ENCODE peak calls at places on chromosomes 11 and 22, in ten cellular contexts. C, T, N, R, A, W, G, D, K and V are unnamed samples.

GRCh38 chr11:73308003-73308962 is at the start of gene ARHGEF17:
- DNase-seq in C (peak; percentile 89), D (no peak), T (peak; percentile 69), A (peak; percentile 35), W (peak; percentile 80), R (peak; percentile 78), N (peak; percentile 15), G (peak; percentile 29), K (peak; percentile 87), V (no peak)

GRCh38 chr11:29352273-29352672 is 664.6 kb downstream of the KCNA4 start:
- DNase-seq in T (no peak), C (no peak), A (no peak), G (no peak), N (no peak), W (no peak), K (no peak), D (no peak), R (no peak), V (no peak)

GRCh38 chr11:33116535-33116934 is 44.7 kb downstream of the CSTF3 start:
- DNase-seq in K (no peak), G (no peak), A (no peak), D (no peak), R (no peak), N (no peak), C (no peak), W (no peak), T (peak; percentile 79), V (no peak)

GRCh38 chr11:120172054-120172881 is 34.4 kb upstream of the TRIM29 start:
- DNase-seq in K (no peak), T (peak; percentile 81), N (peak; percentile 26), G (no peak), R (peak; percentile 67), W (peak; percentile 59), A (no peak), D (peak; percentile 56), C (peak; percentile 73), V (peak; percentile 84)

GRCh38 chr11:131745405-131745804 is 375.0 kb downstream of the NTM start:
- DNase-seq in G (no peak), N (no peak), D (no peak), R (no peak), C (no peak), A (no peak), T (peak; percentile 26), W (no peak), K (no peak), V (no peak)

GRCh38 chr11:64093233-64094039 is 57.7 kb downstream of the FLRT1 start:
- DNase-seq in W (no peak), C (no peak), N (no peak), G (no peak), K (no peak), D (no peak), R (no peak), T (peak; percentile 41), A (no peak), V (no peak)

GRCh38 chr22:30887861-30888260 is 80.7 kb downstream of the MORC2 start:
- DNase-seq in R (no peak), D (no peak), W (no peak), A (no peak), K (no peak), G (no peak), N (no peak), C (peak; percentile 44), T (no peak), V (no peak)

GRCh38 chr11:27719575-27719925 is 19.3 kb upstream of the BDNF start:
- DNase-seq in C (no peak), T (no peak), A (no peak), N (no peak), D (no peak), W (no peak), R (no peak), K (no peak), G (no peak), V (no peak)

GRCh38 chr11:79139900-79140299 is 300.9 kb downstream of the TENM4 start:
- DNase-seq in K (no peak), N (no peak), G (no peak), R (no peak), D (no peak), T (no peak), C (no peak), W (no peak), A (no peak), V (no peak)

GRCh38 chr11:107477820-107478219 is 20.2 kb upstream of the CWF19L2 start:
- DNase-seq in R (no peak), T (no peak), A (no peak), K (no peak), D (no peak), C (no peak), G (no peak), N (no peak), W (no peak), V (no peak)

GRCh38 chr22:37019309-37020191 is at the start of the genes MPST and TST:
- DNase-seq in C (peak; percentile 93), A (peak; percentile 14), K (peak; percentile 91), T (peak; percentile 58), G (peak; percentile 19), N (peak; percentile 42), W (peak; percentile 81), D (peak; percentile 86), R (peak; percentile 39), V (peak; percentile 49)

GRCh38 chr11:2388431-2389024 is 11.4 kb downstream of the CD81 start:
- DNase-seq in K (no peak), A (no peak), T (no peak), D (no peak), W (no peak), G (no peak), C (no peak), N (no peak), R (no peak), V (no peak)

GRCh38 chr11:111355101-111355500 is 24.0 kb downstream of the POU2AF1 start:
- DNase-seq in R (no peak), K (no peak), D (no peak), C (no peak), N (no peak), G (no peak), W (no peak), A (no peak), T (no peak), V (no peak)

GRCh38 chr22:46911341-46911740 is 148.9 kb downstream of the TBC1D22A start:
- DNase-seq in N (no peak), R (no peak), W (no peak), D (no peak), K (no peak), C (no peak), T (no peak), G (no peak), A (no peak), V (peak; percentile 11)

GRCh38 chr22:46914916-46915894 is 152.8 kb downstream of the TBC1D22A start:
- DNase-seq in K (no peak), D (no peak), R (no peak), C (no peak), N (no peak), W (no peak), A (no peak), G (no peak), T (no peak), V (peak; percentile 4)

GRCh38 chr22:46915978-46916730 is 153.7 kb downstream of the TBC1D22A start:
- DNase-seq in N (no peak), A (no peak), T (no peak), R (no peak), G (no peak), W (no peak), D (no peak), C (peak; percentile 26), K (no peak), V (no peak)

GRCh38 chr22:46916886-46917625 is 154.6 kb downstream of the TBC1D22A start:
- DNase-seq in W (no peak), G (no peak), N (no peak), K (no peak), R (no peak), T (no peak), C (no peak), D (no peak), A (no peak), V (no peak)

GRCh38 chr22:46914481-46914880 is 152.0 kb downstream of the TBC1D22A start:
- DNase-seq in R (no peak), A (no peak), N (no peak), W (no peak), T (no peak), C (no peak), D (no peak), G (no peak), K (no peak), V (no peak)
- H3K9me3 ChIP-seq in R (no peaks in the 10 kb centered on the region), A (no peaks in the 10 kb centered on the region), N (no peaks in the 10 kb centered on the region), W (no peaks in the 10 kb centered on the region), T (no peaks in the 10 kb centered on the region), C (no peaks in the 10 kb centered on the region), D (no peaks in the 10 kb centered on the region), G (no peaks in the 10 kb centered on the region), K (no peaks in the 10 kb centered on the region), V (no peaks in the 10 kb centered on the region)

GRCh38 chr11:102528618-102529017 is 1.9 kb downstream of the MMP7 start:
- DNase-seq in T (peak; percentile 42), A (no peak), D (no peak), R (no peak), K (no peak), N (no peak), W (no peak), G (no peak), C (no peak), V (no peak)

GRCh38 chr11:102534261-102534872 is 3.8 kb upstream of the MMP7 start:
- DNase-seq in T (peak; percentile 25), A (no peak), D (peak; percentile 28), R (no peak), N (no peak), C (no peak), K (no peak), G (no peak), W (no peak), V (no peak)

GRCh38 chr11:102527041-102527440 is 3.5 kb downstream of the MMP7 start:
- DNase-seq in D (no peak), R (no peak), T (no peak), W (no peak), C (no peak), N (no peak), G (no peak), K (no peak), A (no peak), V (no peak)

GRCh38 chr11:102527701-102528100 is 2.8 kb downstream of the MMP7 start:
- DNase-seq in T (peak; percentile 73), R (no peak), W (no peak), D (no peak), G (no peak), A (no peak), C (no peak), N (no peak), K (no peak), V (no peak)

GRCh38 chr11:102530558-102530957 is at the start of gene MMP7:
- DNase-seq in T (peak; percentile 75), R (no peak), W (no peak), A (no peak), C (peak; percentile 68), G (no peak), N (no peak), D (no peak), K (no peak), V (no peak)
- H3K27ac ChIP-seq in T (no peak within 1 kb of the TSS), R (no peak within 1 kb of the TSS), W (peak within 1 kb of the TSS; percentile 52), A (no peak within 1 kb of the TSS), C (peak within 1 kb of the TSS; percentile 25), G (no peak within 1 kb of the TSS), N (no peak within 1 kb of the TSS), D (no peak within 1 kb of the TSS), K (no peak within 1 kb of the TSS), V (no peak within 1 kb of the TSS)

GRCh38 chr22:47213571-47214230 is 451.3 kb downstream of the TBC1D22A start:
- DNase-seq in G (no peak), C (no peak), T (peak; percentile 61), A (peak; percentile 24), K (peak; percentile 82), W (peak; percentile 30), D (peak; percentile 46), N (peak; percentile 38), R (no peak), V (peak; percentile 70)
- H3K9me3 ChIP-seq in G (no peaks in the 10 kb centered on the region), C (no peaks in the 10 kb centered on the region), T (no peaks in the 10 kb centered on the region), A (no peaks in the 10 kb centered on the region), K (no peaks in the 10 kb centered on the region), W (no peaks in the 10 kb centered on the region), D (no peaks in the 10 kb centered on the region), N (no peaks in the 10 kb centered on the region), R (no peaks in the 10 kb centered on the region), V (no peaks in the 10 kb centered on the region)

GRCh38 chr11:12827369-12827768 is 153.1 kb downstream of the TEAD1 start:
- DNase-seq in D (no peak), G (no peak), A (no peak), R (no peak), T (no peak), N (no peak), C (no peak), W (no peak), K (no peak), V (no peak)
- H3K27ac ChIP-seq in D (no peak overlapping the region), G (no peak overlapping the region), A (peak overlapping the region; percentile 38), R (peak overlapping the region; percentile 81), T (peak overlapping the region; percentile 68), N (no peak overlapping the region), C (peak overlapping the region; percentile 71), W (peak overlapping the region; percentile 90), K (peak overlapping the region; percentile 64), V (peak overlapping the region; percentile 41)